ENCODE peak calls at places on chromosomes 6 and 20, in five cellular contexts. A is GM12892, G is esophagus squamous epithelium, L is HepG2, M is uterus. D is an unnamed sample.

GRCh38 chr6:13304580-13305255 is 23.6 kb downstream of the TBC1D7 start:
- DNase-seq in A (no peak), G (no peak), L (no peak), M (no peak), D (no peak)

GRCh38 chr20:63328026-63328700 is 33.0 kb downstream of the CHRNA4 start:
- DNase-seq in A (no peak), G (no peak), L (no peak), M (no peak), D (no peak)

GRCh38 chr20:17841751-17842191 is 126.8 kb downstream of the SNX5 start:
- DNase-seq in A (no peak), G (no peak), L (no peak), M (peak; percentile 76), D (no peak)

GRCh38 chr6:27133281-27134227 is 113.9 kb upstream of the PRSS16 start:
- DNase-seq in A (no peak), G (peak; percentile 37), L (peak; percentile 51), M (peak; percentile 31), D (no peak)

GRCh38 chr6:127606131-127606562 is 29.2 kb downstream of the C6orf58 start:
- DNase-seq in A (no peak), G (no peak), L (peak; percentile 44), M (no peak), D (peak; percentile 0)

GRCh38 chr6:29679962-29680361 is 990 bp downstream of the ZFP57 start:
- DNase-seq in A (no peak), G (no peak), L (no peak), M (no peak), D (no peak)

GRCh38 chr6:2531426-2532208 is 219.1 kb downstream of the MYLK4 start:
- DNase-seq in A (no peak), G (no peak), L (no peak), M (no peak), D (no peak)

GRCh38 chr6:146433881-146434741 is 109.5 kb upstream of the RAB32 start:
- DNase-seq in A (no peak), G (no peak), L (no peak), M (no peak), D (no peak)

GRCh38 chr20:13649548-13649947 is 10.8 kb upstream of the TASP1 start:
- DNase-seq in A (no peak), G (no peak), L (no peak), M (no peak), D (no peak)

GRCh38 chr6:127058027-127058426 is 60.4 kb upstream of the RSPO3 start:
- DNase-seq in A (no peak), G (no peak), L (no peak), M (no peak), D (no peak)

GRCh38 chr20:1327241-1327653 is 1.7 kb downstream of the SDCBP2 start:
- DNase-seq in A (no peak), G (no peak), L (no peak), M (peak; percentile 93), D (peak; percentile 46)

GRCh38 chr20:1083431-1084080 is 34.8 kb upstream of the PSMF1 start:
- DNase-seq in A (no peak), G (no peak), L (no peak), M (no peak), D (no peak)

GRCh38 chr6:30885481-30885998 is 1.2 kb downstream of the DDR1 start:
- DNase-seq in A (no peak), G (no peak), L (peak; percentile 70), M (no peak), D (peak; percentile 48)

GRCh38 chr6:127879685-127880084 is 21.2 kb downstream of the THEMIS start:
- DNase-seq in A (no peak), G (no peak), L (no peak), M (no peak), D (peak; percentile 5)

GRCh38 chr6:31834367-31834703 is 6.8 kb downstream of the HSPA1B start:
- DNase-seq in A (peak; percentile 80), G (no peak), L (peak; percentile 92), M (peak; percentile 83), D (peak; percentile 78)

GRCh38 chr20:33069706-33070105 is 9.7 kb upstream of the BPIFB4 start:
- DNase-seq in A (no peak), G (no peak), L (no peak), M (no peak), D (no peak)

GRCh38 chr20:57576002-57576401 is 15.1 kb downstream of the PCK1 start:
- DNase-seq in A (no peak), G (no peak), L (no peak), M (no peak), D (no peak)

GRCh38 chr6:157625764-157626163 is 197.3 kb upstream of the SNX9 start:
- DNase-seq in A (no peak), G (no peak), L (no peak), M (peak; percentile 79), D (no peak)

GRCh38 chr20:39111359-39112195 is 149.4 kb downstream of the DHX35 start:
- DNase-seq in A (no peak), G (no peak), L (no peak), M (no peak), D (no peak)

GRCh38 chr20:55649254-55649653 is 356.1 kb downstream of the CBLN4 start:
- DNase-seq in A (no peak), G (no peak), L (no peak), M (no peak), D (no peak)

GRCh38 chr6:137181876-137182653 is 8.6 kb upstream of the IL22RA2 start:
- DNase-seq in A (no peak), G (no peak), L (no peak), M (no peak), D (no peak)

GRCh38 chr20:37492945-37493344 is 28.1 kb upstream of the NNAT start:
- DNase-seq in A (no peak), G (no peak), L (no peak), M (no peak), D (no peak)

GRCh38 chr20:19272976-19273654 is 60.7 kb downstream of the SLC24A3 start:
- DNase-seq in A (no peak), G (no peak), L (no peak), M (no peak), D (no peak)

GRCh38 chr6:14277405-14277930 is 159.9 kb downstream of the CD83 start:
- DNase-seq in A (no peak), G (no peak), L (no peak), M (no peak), D (no peak)

GRCh38 chr6:81754906-81755305 is 2.4 kb upstream of the TENT5A start:
- DNase-seq in A (no peak), G (no peak), L (no peak), M (no peak), D (no peak)

GRCh38 chr6:81752084-81752968 is at the start of gene TENT5A:
- DNase-seq in A (peak; percentile 63), G (peak; percentile 42), L (peak; percentile 83), M (peak; percentile 92), D (peak; percentile 68)

GRCh38 chr6:81751388-81752083 is 945 bp downstream of the TENT5A start:
- DNase-seq in A (no peak), G (peak; percentile 12), L (peak; percentile 21), M (peak; percentile 48), D (peak; percentile 15)

GRCh38 chr6:81753709-81754678 is 1.5 kb upstream of the TENT5A start:
- DNase-seq in A (peak; percentile 20), G (peak; percentile 19), L (peak; percentile 14), M (peak; percentile 86), D (peak; percentile 11)

DNA sequence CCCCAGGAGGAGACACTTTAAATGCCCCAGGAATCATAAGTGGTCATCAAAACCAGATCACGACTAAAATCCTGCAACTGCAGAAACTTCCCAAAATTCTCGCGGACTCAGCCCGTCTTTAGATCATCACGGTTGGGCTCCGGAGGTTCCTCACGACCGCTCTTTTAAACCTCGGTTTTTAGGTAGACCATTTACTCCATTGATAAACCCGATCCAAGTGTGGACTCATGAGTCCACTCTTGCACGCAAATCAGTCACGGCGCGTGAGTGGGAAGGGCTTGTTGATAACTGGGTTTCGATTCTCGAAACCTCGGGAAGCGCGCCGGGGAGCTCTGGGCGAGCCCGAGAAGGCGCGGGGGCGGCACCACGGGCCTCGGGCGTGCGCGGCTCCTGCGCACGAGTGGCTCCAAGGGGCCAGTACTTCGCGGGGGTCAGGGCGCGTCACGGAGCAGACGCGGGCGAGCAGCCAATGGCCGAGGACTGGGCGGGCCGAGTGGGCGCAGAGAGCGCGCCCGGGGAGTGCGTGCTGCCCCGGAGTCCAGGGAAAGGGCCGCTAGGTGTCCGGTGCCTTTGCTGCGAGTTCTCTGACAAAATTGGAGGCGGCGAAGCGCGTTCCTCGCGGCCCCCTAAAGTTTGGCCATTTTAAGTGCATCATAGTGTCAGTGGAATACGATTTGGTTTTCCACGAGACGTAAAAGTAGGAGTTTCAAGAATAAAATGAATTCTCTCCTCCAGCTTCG is 658 bp upstream of the TENT5A start:
- DNase-seq in A (peak; percentile 46), G (peak; percentile 30), L (peak; percentile 80), M (peak; percentile 88), D (peak; percentile 82)
- TF ChIP-seq POLR2A in A (no peak), G (no peak), L (peak; percentile 80), M (peak; percentile 81), D (peak; percentile 65)

DNA sequence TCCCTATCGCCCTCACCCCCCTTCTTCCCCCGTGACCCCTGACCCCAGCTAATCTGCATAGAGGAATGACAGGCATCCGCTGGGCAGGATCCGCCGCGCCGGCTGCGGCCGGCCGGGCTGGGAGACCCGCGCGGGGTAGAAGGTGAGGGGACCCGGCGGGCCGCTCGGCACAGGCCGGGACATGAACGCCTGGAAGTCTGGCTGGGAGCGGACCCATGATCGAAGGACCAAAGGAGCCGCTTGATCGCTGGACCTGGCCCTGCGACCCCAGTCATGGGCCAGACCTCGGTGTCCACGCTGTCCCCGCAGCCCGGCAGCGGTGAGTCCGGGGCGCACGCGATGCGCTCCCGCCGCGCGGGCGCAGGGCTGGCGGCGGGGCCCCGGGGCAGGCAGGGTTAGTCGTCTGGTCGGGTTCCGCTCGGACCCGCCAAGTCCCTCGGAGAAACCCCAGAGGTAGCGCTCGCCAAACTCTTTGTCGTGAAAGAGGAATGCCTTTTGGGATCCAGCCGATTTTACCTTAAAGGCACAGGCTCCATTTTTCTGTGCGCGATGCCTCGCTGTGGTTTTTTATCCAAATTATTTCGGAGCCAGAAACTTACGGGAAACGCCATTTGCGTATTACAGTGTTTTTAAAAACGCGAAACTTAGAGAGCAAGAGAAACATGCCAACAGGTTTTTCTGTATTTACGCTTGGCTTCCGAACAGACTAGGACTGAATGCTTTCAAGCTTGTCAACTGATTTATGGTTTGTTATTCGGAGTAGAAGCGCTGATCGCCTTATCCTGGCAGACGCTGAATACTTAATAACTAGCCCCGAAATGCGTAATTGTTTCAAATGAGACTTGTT is at the start of gene PHACTR2:
- DNase-seq in A (peak; percentile 10), G (no peak), L (peak; percentile 76), M (peak; percentile 75), D (peak; percentile 25)
- TF ChIP-seq POLR2A in A (no peak), G (no peak), L (peak; percentile 85), M (peak; percentile 56), D (peak; percentile 46)

GRCh38 chr6:75748743-75749538 is at the start of gene MYO6:
- DNase-seq in A (peak; percentile 42), G (peak; percentile 4), L (peak; percentile 26), M (peak; percentile 44), D (peak; percentile 49)
- TF ChIP-seq POLR2A in A (peak; percentile 78), G (no peak), L (peak; percentile 66), M (peak; percentile 87), D (peak; percentile 90)

GRCh38 chr6:44386364-44386928 is 1.1 kb upstream of the CDC5L start:
- DNase-seq in A (no peak), G (no peak), L (no peak), M (peak; percentile 53), D (no peak)

GRCh38 chr6:44388876-44389275 is 1.4 kb downstream of the CDC5L start:
- DNase-seq in A (no peak), G (no peak), L (no peak), M (no peak), D (no peak)

GRCh38 chr6:44386929-44387345 is 569 bp upstream of the CDC5L start:
- DNase-seq in A (no peak), G (no peak), L (no peak), M (peak; percentile 34), D (peak; percentile 19)

GRCh38 chr6:44388135-44388487 is 605 bp downstream of the CDC5L start:
- DNase-seq in A (no peak), G (no peak), L (no peak), M (no peak), D (no peak)

GRCh38 chr6:44387346-44388134 is at the start of gene CDC5L:
- DNase-seq in A (peak; percentile 80), G (peak; percentile 77), L (peak; percentile 99), M (peak; percentile 98), D (peak; percentile 93)
- TF ChIP-seq POLR2A in A (peak; percentile 96), G (no peak), L (peak; percentile 97), M (peak; percentile 87), D (peak; percentile 87)